ENCODE peak calls at places on chromosomes 13 and 19, in seven cellular contexts. I is IMR-90, J is H9, S is H1, A is mesenchymal stem cell, O is mesendoderm, C is trophoblast cell. N is an unnamed sample.

GRCh38 chr13:99203601-99204579 is 3.2 kb downstream of the UBAC2 start:
- DNase-seq in A (no peak), O (no peak), S (no peak), I (no peak), J (no peak), C (no peak), N (no peak)

GRCh38 chr13:51035469-51035868 is 75.6 kb downstream of the C13orf42 start:
- DNase-seq in A (no peak), O (no peak), S (peak), C (no peak), I (no peak), J (no peak), N (no peak)

GRCh38 chr13:44132710-44133109 is 240.9 kb upstream of the SERP2 start:
- DNase-seq in S (no peak), A (peak), O (no peak), I (peak), J (no peak), C (peak), N (no peak)

GRCh38 chr13:48600374-48601364 is 53.1 kb upstream of the CYSLTR2 start:
- DNase-seq in C (peak), S (no peak), A (peak), J (no peak), O (peak), I (peak), N (no peak)

GRCh38 chr19:2969104-2969504 is 8.3 kb upstream of the TLE6 start:
- DNase-seq in C (no peak), O (no peak), A (peak), J (no peak), I (no peak), S (no peak), N (no peak)

GRCh38 chr19:56217039-56217949 is 15.2 kb downstream of the ZSCAN5C start:
- DNase-seq in J (peak), S (peak), A (no peak), I (peak), C (peak), O (peak), N (no peak)

GRCh38 chr19:7833225-7834156 is 3.5 kb downstream of the EVI5L start:
- DNase-seq in J (no peak), C (peak), A (no peak), O (no peak), S (no peak), I (peak), N (no peak)

GRCh38 chr13:109787135-109787954 is 962 bp upstream of the IRS2 start:
- DNase-seq in J (peak), O (peak), S (peak), I (peak), A (peak), C (peak), N (peak)

GRCh38 chr13:72886272-72887062 is 104.5 kb downstream of the PIBF1 start:
- DNase-seq in S (no peak), A (no peak), J (no peak), I (peak), C (no peak), O (no peak), N (no peak)

GRCh38 chr13:25963681-25964080 is 88.1 kb downstream of the SHISA2 start:
- DNase-seq in S (no peak), J (no peak), C (no peak), A (peak), O (no peak), I (no peak), N (no peak)

GRCh38 chr19:49231389-49231788 is 73.8 kb downstream of the TRPM4 start:
- DNase-seq in A (no peak), O (peak), S (no peak), I (no peak), C (no peak), J (no peak), N (no peak)

GRCh38 chr19:11044436-11044835 is 44.8 kb upstream of the LDLR start:
- DNase-seq in S (no peak), A (no peak), J (no peak), I (no peak), C (no peak), O (no peak), N (no peak)

GRCh38 chr19:18194554-18195238 is 1.7 kb downstream of the MPV17L2 start:
- DNase-seq in J (peak), O (peak), I (peak), C (no peak), S (peak), A (peak), N (no peak)

GRCh38 chr13:23505007-23505406 is 65.2 kb upstream of the TNFRSF19 start:
- DNase-seq in J (no peak), I (peak), A (peak), C (no peak), S (no peak), O (peak), N (no peak)

GRCh38 chr19:34767967-34768366 is 5.0 kb downstream of the ZNF599 start:
- DNase-seq in O (no peak), S (no peak), A (no peak), I (no peak), C (no peak), J (no peak), N (no peak)

GRCh38 chr13:46778879-46779278 is 18.1 kb downstream of the ESD start:
- DNase-seq in C (no peak), A (no peak), J (no peak), O (no peak), I (peak), S (no peak), N (no peak)

GRCh38 chr19:42528354-42529247 is at the start of gene CEACAM1:
- DNase-seq in I (no peak), O (no peak), C (peak), S (peak), J (no peak), A (no peak), N (no peak)

GRCh38 chr13:29849731-29850212 is 645 bp downstream of the UBL3 start:
- DNase-seq in J (peak), A (peak), C (peak), S (peak), O (peak), I (peak), N (no peak)

GRCh38 chr19:35932291-35932936 is 3.8 kb upstream of the LRFN3 start:
- DNase-seq in S (no peak), I (no peak), A (no peak), O (no peak), C (no peak), J (no peak), N (no peak)

GRCh38 chr19:46141421-46141820 is 6.6 kb upstream of the IGFL2 start:
- DNase-seq in O (no peak), S (no peak), C (peak), I (no peak), A (no peak), J (no peak), N (no peak)

GRCh38 chr13:96898855-96899254 is 95.4 kb downstream of the OXGR1 start:
- DNase-seq in S (no peak), J (peak), I (no peak), C (no peak), A (no peak), O (peak), N (peak)

GRCh38 chr13:50387124-50387581 is 371.9 kb downstream of the KCNRG start:
- DNase-seq in I (peak), A (peak), J (peak), S (peak), O (peak), C (peak), N (peak)

GRCh38 chr19:53977429-53977990 is 13.9 kb upstream of the CACNG6 start:
- DNase-seq in A (peak), S (peak), J (peak), I (peak), C (peak), O (peak), N (peak)

GRCh38 chr13:45335397-45336024 is 5.5 kb downstream of the TPT1 start:
- DNase-seq in O (no peak), J (no peak), S (no peak), I (no peak), A (peak), C (no peak), N (no peak)

GRCh38 chr13:78714717-78715116 is 55.8 kb upstream of the OBI1 start:
- DNase-seq in C (no peak), S (no peak), O (no peak), J (no peak), A (no peak), I (no peak), N (no peak)

GRCh38 chr13:35499131-35500051 is 22.9 kb upstream of the MAB21L1 start:
- DNase-seq in O (no peak), J (no peak), C (no peak), A (no peak), S (no peak), I (no peak), N (no peak)

GRCh38 chr19:46471116-46471733 is at the start of gene PNMA8A:
- DNase-seq in S (peak), I (peak), A (peak), C (peak), O (peak), J (peak), N (peak)

GRCh38 chr19:3275068-3275582 is 50.7 kb downstream of the CELF5 start:
- DNase-seq in A (peak), C (no peak), I (no peak), O (peak), S (no peak), J (peak), N (peak)

GRCh38 chr19:2248136-2249009 is 750 bp upstream of the AMH start:
- DNase-seq in O (no peak), C (no peak), A (no peak), I (no peak), S (no peak), J (no peak), N (no peak)

GRCh38 chr19:41376998-41377365 is 649 bp downstream of the TMEM91 start:
- DNase-seq in O (no peak), I (no peak), S (no peak), A (no peak), J (no peak), C (no peak), N (no peak)

GRCh38 chr19:789473-790052 is 7.7 kb upstream of the PTBP1 start:
- DNase-seq in I (no peak), A (peak), J (peak), C (no peak), O (peak), S (no peak), N (no peak)

GRCh38 chr19:49427855-49428546 is 2.8 kb downstream of the GFY start:
- DNase-seq in C (no peak), I (no peak), O (peak), S (peak), J (peak), A (no peak), N (no peak)

GRCh38 chr19:45187421-45188100 is 9.0 kb downstream of the BLOC1S3 start:
- DNase-seq in O (peak), A (no peak), J (peak), I (no peak), S (peak), C (no peak), N (no peak)

GRCh38 chr13:27797228-27797624 is 4.9 kb downstream of the GSX1 start:
- DNase-seq in O (peak), J (peak), A (peak), S (peak), C (no peak), I (peak), N (peak)

GRCh38 chr13:24745861-24746617 is 17.9 kb upstream of the RNF17 start:
- DNase-seq in J (no peak), O (peak), A (no peak), C (no peak), S (peak), I (no peak), N (peak)

GRCh38 chr19:14432817-14433453 is at the start of gene PKN1:
- DNase-seq in A (no peak), J (peak), C (no peak), S (peak), O (peak), I (no peak), N (peak)

GRCh38 chr13:44300895-44301638 is 72.6 kb upstream of the SERP2 start:
- DNase-seq in O (no peak), C (peak), I (peak), A (peak), S (no peak), J (no peak), N (no peak)

GRCh38 chr19:8404391-8405151 is 8.5 kb upstream of the MARCHF2 start:
- DNase-seq in S (no peak), O (no peak), A (no peak), C (no peak), I (no peak), J (no peak), N (no peak)

GRCh38 chr19:40798997-40799557 is at the start of gene EGLN2:
- DNase-seq in O (no peak), A (no peak), I (no peak), S (no peak), C (no peak), J (no peak), N (no peak)

GRCh38 chr19:40305403-40305802 is 20.3 kb upstream of the AKT2 start:
- DNase-seq in A (peak), I (peak), J (peak), O (peak), C (peak), S (peak), N (peak)

DNA sequence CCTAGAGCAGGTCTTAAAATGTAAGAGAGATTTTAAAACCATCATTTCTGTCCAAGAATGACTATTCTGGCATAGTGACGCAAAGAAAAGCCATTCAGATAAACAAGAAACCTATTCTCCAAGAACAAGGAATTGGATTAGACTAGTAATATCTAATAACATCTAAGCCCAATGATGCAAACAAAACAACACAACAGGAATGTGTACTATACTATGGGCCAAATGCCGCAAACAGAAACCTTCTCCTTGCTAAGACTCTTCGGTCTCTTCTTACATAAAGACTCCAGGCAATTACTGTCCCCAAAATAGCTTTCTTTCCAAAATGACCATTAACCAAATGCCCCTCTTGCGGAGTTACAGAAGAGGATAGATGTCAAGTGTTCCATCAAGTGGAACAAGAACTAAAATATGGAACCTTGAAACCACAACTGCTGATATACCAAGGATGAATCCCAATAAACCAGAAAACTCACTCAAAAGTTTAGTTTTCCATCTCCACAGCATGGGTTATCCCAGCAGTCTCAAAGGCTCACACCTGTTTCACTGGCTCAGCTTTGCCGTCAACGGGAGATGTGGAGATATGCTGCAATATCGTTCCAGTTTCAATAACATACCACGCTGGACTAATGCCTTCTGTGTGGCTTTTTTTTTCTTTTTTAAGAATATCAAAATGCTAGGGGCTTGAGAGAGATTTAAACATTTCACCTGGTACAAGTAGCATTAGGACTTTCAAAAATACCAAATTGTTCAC is 76.2 kb downstream of the FOXO1 start:
- DNase-seq in C (no peak), S (no peak), J (no peak), O (no peak), A (no peak), I (no peak), N (no peak)
- H4K8ac ChIP-seq in C (no peak), S (no peak), J (no peak), O (no peak), A (no peak), I (no peak), N (no peak)

DNA sequence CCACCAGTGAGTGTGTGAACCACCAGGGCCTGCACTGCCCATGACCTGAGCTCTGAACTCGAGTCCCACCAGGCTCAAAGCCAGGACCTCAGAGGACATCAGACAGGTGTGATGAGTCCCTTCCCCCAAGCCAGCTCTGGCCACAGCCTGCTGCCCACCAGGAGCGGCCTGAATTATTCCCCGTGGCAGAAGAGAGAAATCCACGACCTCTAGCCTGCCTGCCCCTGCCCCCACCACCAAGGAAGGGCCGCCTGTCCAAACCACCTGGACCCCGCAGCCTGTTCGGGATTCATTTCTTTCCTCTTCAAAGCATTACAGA is 72.2 kb downstream of the CEBPG start:
- DNase-seq in S (no peak), A (no peak), C (no peak), O (no peak), I (no peak), J (no peak), N (no peak)
- H4K8ac ChIP-seq in S (no peak), A (no peak), C (no peak), O (no peak), I (no peak), J (no peak), N (no peak)

GRCh38 chr13:75395901-75396300 is 86.1 kb downstream of the TBC1D4 start:
- DNase-seq in O (no peak), I (no peak), C (no peak), A (no peak), J (no peak), S (no peak), N (no peak)
- H4K8ac ChIP-seq in O (no peak), I (no peak), C (no peak), A (no peak), J (no peak), S (no peak), N (no peak)

GRCh38 chr13:37960427-37960826 is 90.9 kb upstream of the TRPC4 start:
- DNase-seq in J (no peak), O (no peak), A (no peak), I (peak), C (no peak), S (no peak), N (no peak)
- H4K8ac ChIP-seq in J (no peak), O (no peak), A (no peak), I (no peak), C (no peak), S (no peak), N (no peak)